ENCODE peak calls at places on chromosomes 16 and 17, in nine cellular contexts. U is heart right ventricle, I is BE2C, E is fibroblast of pulmonary artery, B is A549, L is fibroblast of lung, G is astrocyte of the spinal cord, Q is AG04450, A is testis. O is an unnamed sample.

GRCh38 chr16:19291459-19291858 is 5.9 kb downstream of the CLEC19A start:
- DNase-seq in B (no peak), A (no peak), L (no peak), E (peak), U (no peak), I (no peak), G (no peak), Q (no peak), O (no peak)

GRCh38 chr17:80818871-80819270 is 172.8 kb upstream of the CHMP6 start:
- DNase-seq in A (no peak), Q (no peak), U (no peak), L (no peak), E (no peak), B (no peak), G (no peak), I (no peak), O (no peak)

GRCh38 chr16:27819356-27819755 is 244.2 kb downstream of the GSG1L start:
- DNase-seq in L (no peak), I (no peak), Q (no peak), B (no peak), G (no peak), A (no peak), E (no peak), U (no peak), O (no peak)

GRCh38 chr17:66347661-66348604 is 45.5 kb downstream of the PRKCA start:
- DNase-seq in A (no peak), B (no peak), E (peak), U (no peak), L (peak), G (peak), I (no peak), Q (no peak), O (peak)

GRCh38 chr17:65786479-65786878 is 225.0 kb upstream of the AXIN2 start:
- DNase-seq in B (no peak), E (no peak), G (no peak), L (no peak), A (no peak), I (no peak), U (no peak), Q (no peak), O (no peak)

GRCh38 chr17:34633351-34633750 is 54.0 kb downstream of the TMEM132E start:
- DNase-seq in E (no peak), B (no peak), G (no peak), L (no peak), Q (no peak), U (no peak), I (no peak), A (no peak), O (no peak)

GRCh38 chr17:31522987-31523495 is 131.6 kb downstream of the RAB11FIP4 start:
- DNase-seq in U (no peak), Q (no peak), B (no peak), I (no peak), A (no peak), L (no peak), G (no peak), E (no peak), O (no peak)

GRCh38 chr17:67053438-67054000 is 9.2 kb downstream of the CACNG1 start:
- DNase-seq in A (no peak), U (no peak), Q (no peak), G (no peak), B (no peak), E (no peak), L (no peak), I (no peak), O (no peak)

GRCh38 chr17:76139801-76140660 is 1.0 kb downstream of the FOXJ1 start:
- DNase-seq in U (no peak), I (no peak), L (no peak), E (no peak), G (no peak), B (no peak), Q (no peak), A (peak), O (no peak)

GRCh38 chr16:53922805-53923645 is 219.1 kb downstream of the FTO start:
- DNase-seq in I (no peak), E (peak), U (no peak), G (peak), Q (no peak), A (no peak), L (peak), B (no peak), O (no peak)

GRCh38 chr16:26335236-26335809 is 643.6 kb downstream of the HS3ST4 start:
- DNase-seq in I (no peak), Q (no peak), U (no peak), A (no peak), E (no peak), G (no peak), B (no peak), L (no peak), O (no peak)

GRCh38 chr17:10161392-10161791 is 37.0 kb downstream of the GAS7 start:
- DNase-seq in I (no peak), U (no peak), L (no peak), E (peak), G (no peak), Q (no peak), B (no peak), A (no peak), O (no peak)

GRCh38 chr17:37543527-37544122 is 53.9 kb downstream of the DUSP14 start:
- DNase-seq in I (no peak), E (no peak), A (no peak), L (no peak), B (no peak), G (no peak), Q (no peak), U (no peak), O (peak)

GRCh38 chr16:26992661-26993365 is 73.9 kb upstream of the C16orf82 start:
- DNase-seq in I (no peak), B (no peak), G (no peak), E (no peak), A (peak), U (no peak), L (no peak), Q (no peak), O (no peak)

GRCh38 chr17:45722161-45722560 is 62.0 kb upstream of the CRHR1 start:
- DNase-seq in G (no peak), U (no peak), E (no peak), Q (no peak), B (peak), L (no peak), A (no peak), I (peak), O (no peak)

GRCh38 chr17:73042225-73042624 is 50.3 kb downstream of the SLC39A11 start:
- DNase-seq in A (no peak), B (no peak), G (no peak), U (no peak), I (no peak), L (no peak), Q (no peak), E (no peak), O (no peak)

GRCh38 chr17:72463287-72464102 is 342.7 kb downstream of the SOX9 start:
- DNase-seq in A (no peak), G (no peak), L (no peak), B (no peak), U (no peak), Q (no peak), I (no peak), E (no peak), O (no peak)

GRCh38 chr17:68320311-68320865 is 29.1 kb downstream of the ARSG start:
- DNase-seq in E (no peak), A (no peak), Q (no peak), L (no peak), U (no peak), B (no peak), G (no peak), I (no peak), O (no peak)

GRCh38 chr16:84973226-84973625 is 38.1 kb downstream of the ZDHHC7 start:
- DNase-seq in E (no peak), A (no peak), B (no peak), Q (no peak), I (no peak), G (no peak), U (no peak), L (no peak), O (no peak)

GRCh38 chr17:77297693-77298666 is 157.2 kb downstream of the SEC14L1 start:
- DNase-seq in G (peak), L (no peak), I (no peak), E (no peak), B (no peak), U (no peak), Q (no peak), A (no peak), O (no peak)

GRCh38 chr17:55601874-55602364 is 90.7 kb upstream of the SMIM36 start:
- DNase-seq in G (peak), L (peak), E (peak), Q (no peak), B (peak), I (peak), A (peak), U (no peak), O (no peak)
- TF ChIP-seq CTCF in G (peak), L (peak), E (peak), Q (peak), B (peak), I (peak), A (peak), U (peak), O (peak)

GRCh38 chr16:11297492-11298142 is 16.5 kb upstream of the PRM1 start:
- DNase-seq in Q (peak), U (peak), A (peak), L (peak), B (no peak), G (peak), E (peak), I (peak), O (peak)

GRCh38 chr16:11299865-11300559 is 18.9 kb upstream of the PRM1 start:
- DNase-seq in A (no peak), U (no peak), L (no peak), G (no peak), I (no peak), E (no peak), Q (no peak), B (no peak), O (no peak)

GRCh38 chr16:11296706-11297491 is 15.8 kb upstream of the PRM1 start:
- DNase-seq in B (no peak), I (no peak), E (no peak), G (no peak), Q (no peak), A (no peak), L (peak), U (no peak), O (no peak)

GRCh38 chr16:11296351-11296705 is 15.2 kb upstream of the PRM1 start:
- DNase-seq in I (no peak), G (no peak), U (no peak), L (no peak), B (no peak), Q (no peak), A (no peak), E (no peak), O (no peak)

DNA sequence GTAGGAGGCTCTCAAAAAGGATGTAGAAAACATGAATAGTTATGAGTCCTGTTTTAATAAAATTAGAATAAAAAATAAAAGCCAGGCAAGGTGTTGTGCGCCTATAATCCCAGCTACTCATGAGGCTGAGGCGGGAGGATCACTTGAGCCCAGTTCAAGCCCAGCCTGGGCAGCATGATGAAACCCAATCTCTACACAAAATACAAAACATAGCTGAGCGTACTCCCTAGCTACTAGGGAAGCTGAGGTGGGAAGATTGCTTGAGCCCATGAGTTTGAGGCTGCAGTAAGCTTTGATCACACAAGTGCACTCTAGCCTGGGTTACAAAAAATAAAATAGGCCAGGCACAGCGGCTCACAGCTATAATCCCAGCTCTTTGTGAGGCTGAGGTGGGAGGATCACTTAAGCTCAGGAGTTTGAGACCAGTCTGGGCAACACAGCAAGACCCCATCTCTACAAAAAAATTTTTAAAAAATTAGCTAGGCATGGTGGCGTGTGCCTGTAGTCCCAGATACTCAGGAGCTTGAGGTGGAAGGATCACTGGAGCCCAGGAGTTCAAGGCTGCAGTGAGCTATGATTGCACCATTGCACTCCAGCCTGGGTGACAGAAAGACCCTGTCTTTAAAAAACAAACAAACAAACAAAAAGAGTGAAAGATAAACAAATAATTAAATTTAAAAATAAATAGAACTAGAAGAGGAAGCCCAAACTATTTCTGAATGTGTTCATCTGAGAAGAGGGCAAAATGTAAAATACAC is 17.2 kb upstream of the PRM1 start:
- DNase-seq in I (no peak), L (no peak), Q (no peak), E (no peak), A (no peak), B (no peak), U (no peak), G (no peak), O (no peak)
- H3K4me3 ChIP-seq in I (no peak), L (no peak), Q (no peak), E (no peak), A (no peak), B (no peak), U (no peak), G (no peak), O (no peak)

GRCh38 chr17:15284537-15284936 is 19.4 kb upstream of the PMP22 start:
- DNase-seq in L (no peak), U (no peak), A (no peak), B (no peak), Q (no peak), I (no peak), G (no peak), E (no peak), O (no peak)
- TF ChIP-seq CTCF in L (no peak), U (no peak), A (no peak), B (no peak), Q (no peak), I (no peak), G (no peak), E (no peak), O (no peak)

GRCh38 chr17:8839410-8839935 is 28.0 kb downstream of the PIK3R6 start:
- DNase-seq in U (no peak), I (no peak), Q (no peak), B (no peak), G (no peak), A (no peak), L (no peak), E (no peak), O (no peak)
- H3K4me3 ChIP-seq in U (no peak), I (no peak), Q (no peak), B (no peak), G (no peak), A (no peak), L (no peak), E (no peak), O (no peak)

O was measured in foreskin fibroblast.